ENCODE peak calls at places on chromosome 2, in four cellular contexts. C, P, K and O are unnamed samples.

GRCh38 chr2:174971868-174972781 is 33.1 kb downstream of the CHN1 start:
- DNase-seq in C (peak; percentile 21), P (no peak), K (no peak), O (no peak)

GRCh38 chr2:209472386-209472832 is 48.6 kb downstream of the MAP2 start:
- DNase-seq in C (no peak), P (no peak), K (no peak), O (no peak)

GRCh38 chr2:66526171-66526570 is 91.2 kb downstream of the MEIS1 start:
- DNase-seq in C (no peak), P (peak; percentile 30), K (no peak), O (no peak)

GRCh38 chr2:28949617-28950305 is 31.3 kb upstream of the TOGARAM2 start:
- DNase-seq in C (no peak), P (no peak), K (no peak), O (peak; percentile 29)

GRCh38 chr2:102018823-102019445 is 27.2 kb downstream of the IL1R2 start:
- DNase-seq in C (no peak), P (no peak), K (no peak), O (no peak)

GRCh38 chr2:29719626-29720025 is 201.8 kb downstream of the ALK start:
- DNase-seq in C (no peak), P (no peak), K (no peak), O (no peak)

GRCh38 chr2:23433282-23433681 is 48.3 kb downstream of the KLHL29 start:
- DNase-seq in C (no peak), P (no peak), K (peak; percentile 33), O (no peak)

GRCh38 chr2:218875692-218876246 is 4.9 kb upstream of the WNT10A start:
- DNase-seq in C (no peak), P (no peak), K (no peak), O (no peak)

GRCh38 chr2:234308073-234308813 is 188.6 kb downstream of the ARL4C start:
- DNase-seq in C (no peak), P (no peak), K (no peak), O (no peak)

GRCh38 chr2:23601301-23601965 is 216.5 kb downstream of the KLHL29 start:
- DNase-seq in C (no peak), P (no peak), K (no peak), O (no peak)

GRCh38 chr2:231321556-231322334 is 73.8 kb upstream of the B3GNT7 start:
- DNase-seq in C (no peak), P (no peak), K (peak; percentile 29), O (no peak)

DNA sequence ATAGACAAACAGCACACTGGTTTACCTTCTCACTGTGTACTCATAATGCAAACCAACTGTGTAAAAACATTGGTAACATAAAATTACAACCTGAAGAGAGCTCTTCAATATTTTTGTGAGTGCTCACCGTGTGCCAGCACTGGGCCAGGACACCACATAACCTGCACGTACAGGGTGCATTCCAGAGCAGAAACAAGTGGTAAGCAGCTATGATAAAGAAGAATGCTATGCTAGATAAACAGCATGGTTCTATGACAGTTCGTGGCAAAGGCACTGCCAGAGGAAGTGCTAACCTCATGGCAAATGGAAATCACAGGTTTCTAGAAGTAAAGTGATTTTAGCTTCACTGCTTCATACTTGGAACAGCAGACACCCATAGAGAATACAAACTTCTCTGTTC is 343.5 kb downstream of the MTX2 start:
- DNase-seq in C (no peak), P (no peak), K (no peak), O (no peak)
- TF ChIP-seq FOSL1 in C (no peak), P (no peak), K (no peak), O (no peak)

GRCh38 chr2:188383158-188383557 is 91.5 kb downstream of the GULP1 start:
- DNase-seq in C (no peak), P (no peak), K (no peak), O (no peak)
- TF ChIP-seq FOSL1 in C (no peak), P (no peak), K (no peak), O (no peak)

GRCh38 chr2:100692906-100693305 is 127.0 kb upstream of the NPAS2 start:
- DNase-seq in C (no peak), P (no peak), K (peak; percentile 2), O (no peak)

GRCh38 chr2:100691846-100692245 is 128.1 kb upstream of the NPAS2 start:
- DNase-seq in C (no peak), P (no peak), K (peak; percentile 8), O (no peak)

GRCh38 chr2:100692381-100692780 is 127.6 kb upstream of the NPAS2 start:
- DNase-seq in C (no peak), P (no peak), K (peak; percentile 19), O (peak; percentile 58)
- TF ChIP-seq FOSL1 in C (no peak), P (no peak), K (no peak), O (peak; percentile 77)

GRCh38 chr2:237198144-237198900 is 112.6 kb downstream of the COPS8 start:
- DNase-seq in C (no peak), P (no peak), K (no peak), O (no peak)

GRCh38 chr2:237195396-237196119 is 109.9 kb downstream of the COPS8 start:
- DNase-seq in C (no peak), P (no peak), K (no peak), O (no peak)

GRCh38 chr2:237199082-237199481 is 113.4 kb downstream of the COPS8 start:
- DNase-seq in C (no peak), P (no peak), K (no peak), O (no peak)

GRCh38 chr2:237194906-237195305 is 109.2 kb downstream of the COPS8 start:
- DNase-seq in C (no peak), P (no peak), K (no peak), O (no peak)

GRCh38 chr2:237196866-237197618 is 111.4 kb downstream of the COPS8 start:
- DNase-seq in C (no peak), P (no peak), K (no peak), O (no peak)
- TF ChIP-seq FOSL1 in C (no peak), P (no peak), K (no peak), O (no peak)

DNA sequence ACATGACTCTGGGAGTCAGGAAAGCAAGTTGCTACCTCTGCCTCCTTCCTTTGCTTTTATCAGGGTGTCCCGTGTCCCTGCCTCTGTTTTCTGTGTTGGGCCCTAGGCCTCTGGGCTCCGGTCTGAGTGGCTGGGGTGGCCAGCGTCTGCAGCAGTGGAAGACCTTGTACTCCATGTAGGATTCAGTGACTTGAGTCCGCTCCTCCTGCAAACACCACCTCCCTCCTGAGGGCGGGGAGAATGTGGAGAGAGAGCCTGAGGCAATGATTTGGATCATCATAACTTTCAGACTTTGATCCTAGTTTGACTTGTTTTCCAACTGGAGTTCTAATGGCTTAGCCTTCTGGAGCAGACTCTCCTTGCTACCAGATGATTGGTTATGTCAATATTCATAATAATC is 30.8 kb downstream of the ATP6V1C2 start:
- DNase-seq in C (no peak), P (no peak), K (no peak), O (no peak)
- TF ChIP-seq FOSL1 in C (no peak), P (no peak), K (no peak), O (no peak)

GRCh38 chr2:27182346-27182745 is 29.5 kb upstream of the ATRAID start:
- DNase-seq in C (no peak), P (no peak), K (no peak), O (no peak)
- TF ChIP-seq FOSL1 in C (no peak), P (no peak), K (no peak), O (no peak)

DNA sequence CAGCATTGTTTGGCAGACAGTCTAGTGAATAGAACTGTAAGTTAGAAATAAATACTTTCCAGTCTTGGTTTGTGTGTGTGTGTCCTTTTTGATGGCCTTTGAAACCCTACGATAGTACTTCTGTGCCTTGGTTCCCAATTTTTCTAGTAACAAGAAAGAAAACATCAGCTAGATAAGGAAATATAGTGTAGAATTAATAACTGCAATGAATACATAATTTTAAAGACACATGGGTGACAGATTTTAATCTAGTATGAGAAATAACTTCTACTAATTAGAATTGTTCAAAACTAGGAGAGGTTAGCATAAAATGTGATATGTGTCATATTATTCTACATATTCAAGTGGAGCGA is 44.5 kb upstream of the NEMP2 start:
- DNase-seq in C (no peak), P (no peak), K (no peak), O (no peak)
- TF ChIP-seq FOSL1 in C (no peak), P (no peak), K (no peak), O (no peak)

GRCh38 chr2:45647986-45648520 is 3.4 kb upstream of the PRKCE start:
- DNase-seq in C (no peak), P (no peak), K (no peak), O (no peak)
- TF ChIP-seq FOSL1 in C (no peak), P (no peak), K (no peak), O (no peak)

GRCh38 chr2:164145093-164145987 is 409.5 kb upstream of the FIGN start:
- DNase-seq in C (no peak), P (no peak), K (no peak), O (no peak)
- TF ChIP-seq FOSL1 in C (no peak), P (no peak), K (no peak), O (no peak)